ENCODE peak calls at places on chromosomes 1 and 21, in seven cellular contexts. One of them, this sample, is unnamed.

GRCh38 chr1:149844096-149844495 is 55.3 kb upstream of the BOLA1 start:
- DNase-seq in iPS-NIHi11: no peak
- DNase-seq in HTR-8/SVneo: no peak
- DNase-seq in hippocampal formation: no peak
- DNase-seq in HT1080: peak
- DNase-seq in T-helper 2 cell: no peak
- DNase-seq in brain microvascular endothelial cell: peak
- DNase-seq in this sample: no peak

GRCh38 chr1:178146456-178146855 is 52.6 kb downstream of the RASAL2 start:
- DNase-seq in iPS-NIHi11: no peak
- DNase-seq in HTR-8/SVneo: no peak
- DNase-seq in hippocampal formation: no peak
- DNase-seq in HT1080: no peak
- DNase-seq in T-helper 2 cell: no peak
- DNase-seq in brain microvascular endothelial cell: no peak
- DNase-seq in this sample: no peak

GRCh38 chr1:223214272-223214807 is 71.3 kb upstream of the TLR5 start:
- DNase-seq in iPS-NIHi11: no peak
- DNase-seq in HTR-8/SVneo: no peak
- DNase-seq in hippocampal formation: no peak
- DNase-seq in HT1080: no peak
- DNase-seq in T-helper 2 cell: no peak
- DNase-seq in brain microvascular endothelial cell: no peak
- DNase-seq in this sample: no peak

GRCh38 chr1:63774617-63775417 is 1.0 kb downstream of the ROR1 start:
- DNase-seq in iPS-NIHi11: peak
- DNase-seq in HTR-8/SVneo: peak
- DNase-seq in hippocampal formation: peak
- DNase-seq in HT1080: peak
- DNase-seq in T-helper 2 cell: no peak
- DNase-seq in brain microvascular endothelial cell: peak
- DNase-seq in this sample: peak

GRCh38 chr1:180167721-180168467 is 13.2 kb downstream of the QSOX1 start:
- DNase-seq in iPS-NIHi11: peak
- DNase-seq in HTR-8/SVneo: peak
- DNase-seq in hippocampal formation: no peak
- DNase-seq in HT1080: peak
- DNase-seq in T-helper 2 cell: no peak
- DNase-seq in brain microvascular endothelial cell: no peak
- DNase-seq in this sample: peak

GRCh38 chr1:54792686-54793282 is 8.3 kb downstream of the TTC22 start:
- DNase-seq in iPS-NIHi11: no peak
- DNase-seq in HTR-8/SVneo: no peak
- DNase-seq in hippocampal formation: peak
- DNase-seq in HT1080: no peak
- DNase-seq in T-helper 2 cell: no peak
- DNase-seq in brain microvascular endothelial cell: no peak
- DNase-seq in this sample: no peak

GRCh38 chr21:37431243-37431642 is 64.7 kb downstream of the DYRK1A start:
- DNase-seq in iPS-NIHi11: no peak
- DNase-seq in HTR-8/SVneo: no peak
- DNase-seq in hippocampal formation: no peak
- DNase-seq in HT1080: no peak
- DNase-seq in T-helper 2 cell: no peak
- DNase-seq in brain microvascular endothelial cell: no peak
- DNase-seq in this sample: no peak

GRCh38 chr21:46665566-46665965 is 30.1 kb downstream of the PRMT2 start:
- DNase-seq in iPS-NIHi11: no peak
- DNase-seq in HTR-8/SVneo: no peak
- DNase-seq in hippocampal formation: no peak
- DNase-seq in HT1080: no peak
- DNase-seq in T-helper 2 cell: no peak
- DNase-seq in brain microvascular endothelial cell: no peak
- DNase-seq in this sample: no peak

GRCh38 chr1:91765293-91765692 is 120.7 kb downstream of the TGFBR3 start:
- DNase-seq in iPS-NIHi11: no peak
- DNase-seq in HTR-8/SVneo: no peak
- DNase-seq in hippocampal formation: no peak
- DNase-seq in HT1080: no peak
- DNase-seq in T-helper 2 cell: no peak
- DNase-seq in brain microvascular endothelial cell: no peak
- DNase-seq in this sample: peak

GRCh38 chr1:39141925-39142324 is 62.6 kb upstream of the MACF1 start:
- DNase-seq in iPS-NIHi11: peak
- DNase-seq in HTR-8/SVneo: no peak
- DNase-seq in hippocampal formation: no peak
- DNase-seq in HT1080: no peak
- DNase-seq in T-helper 2 cell: no peak
- DNase-seq in brain microvascular endothelial cell: no peak
- DNase-seq in this sample: peak

GRCh38 chr1:223231581-223231980 is 88.5 kb upstream of the TLR5 start:
- DNase-seq in iPS-NIHi11: no peak
- DNase-seq in HTR-8/SVneo: no peak
- DNase-seq in hippocampal formation: no peak
- DNase-seq in HT1080: no peak
- DNase-seq in T-helper 2 cell: no peak
- DNase-seq in brain microvascular endothelial cell: no peak
- DNase-seq in this sample: no peak

GRCh38 chr1:211734791-211735190 is 59.4 kb upstream of the NEK2 start:
- DNase-seq in iPS-NIHi11: no peak
- DNase-seq in HTR-8/SVneo: no peak
- DNase-seq in hippocampal formation: no peak
- DNase-seq in HT1080: no peak
- DNase-seq in T-helper 2 cell: no peak
- DNase-seq in brain microvascular endothelial cell: no peak
- DNase-seq in this sample: no peak

GRCh38 chr1:227887697-227888403 is 59.9 kb downstream of the WNT9A start:
- DNase-seq in iPS-NIHi11: peak
- DNase-seq in HTR-8/SVneo: no peak
- DNase-seq in hippocampal formation: no peak
- DNase-seq in HT1080: no peak
- DNase-seq in T-helper 2 cell: no peak
- DNase-seq in brain microvascular endothelial cell: no peak
- DNase-seq in this sample: no peak

GRCh38 chr1:246012271-246012854 is 494.7 kb downstream of the SMYD3 start:
- DNase-seq in iPS-NIHi11: peak
- DNase-seq in HTR-8/SVneo: peak
- DNase-seq in hippocampal formation: peak
- DNase-seq in HT1080: peak
- DNase-seq in T-helper 2 cell: no peak
- DNase-seq in brain microvascular endothelial cell: no peak
- DNase-seq in this sample: peak

GRCh38 chr1:23524716-23525401 is 6.2 kb downstream of the E2F2 start:
- DNase-seq in iPS-NIHi11: no peak
- DNase-seq in HTR-8/SVneo: no peak
- DNase-seq in hippocampal formation: no peak
- DNase-seq in HT1080: no peak
- DNase-seq in T-helper 2 cell: peak
- DNase-seq in brain microvascular endothelial cell: no peak
- DNase-seq in this sample: no peak

GRCh38 chr1:240734001-240734400 is 122.0 kb upstream of the GREM2 start:
- DNase-seq in iPS-NIHi11: no peak
- DNase-seq in HTR-8/SVneo: no peak
- DNase-seq in hippocampal formation: no peak
- DNase-seq in HT1080: no peak
- DNase-seq in T-helper 2 cell: no peak
- DNase-seq in brain microvascular endothelial cell: no peak
- DNase-seq in this sample: no peak

GRCh38 chr1:59557549-59557885 is 257.2 kb upstream of the HOOK1 start:
- DNase-seq in iPS-NIHi11: no peak
- DNase-seq in HTR-8/SVneo: no peak
- DNase-seq in hippocampal formation: no peak
- DNase-seq in HT1080: no peak
- DNase-seq in T-helper 2 cell: no peak
- DNase-seq in brain microvascular endothelial cell: no peak
- DNase-seq in this sample: no peak

GRCh38 chr1:215004121-215004837 is 78.3 kb upstream of the KCNK2 start:
- DNase-seq in iPS-NIHi11: no peak
- DNase-seq in HTR-8/SVneo: no peak
- DNase-seq in hippocampal formation: no peak
- DNase-seq in HT1080: no peak
- DNase-seq in T-helper 2 cell: no peak
- DNase-seq in brain microvascular endothelial cell: no peak
- DNase-seq in this sample: no peak

GRCh38 chr1:192609110-192610079 is 26.6 kb upstream of the RGS13 start:
- DNase-seq in iPS-NIHi11: no peak
- DNase-seq in HTR-8/SVneo: no peak
- DNase-seq in hippocampal formation: no peak
- DNase-seq in HT1080: no peak
- DNase-seq in T-helper 2 cell: peak
- DNase-seq in brain microvascular endothelial cell: no peak
- DNase-seq in this sample: no peak

GRCh38 chr1:101288491-101288944 is 51.7 kb downstream of the S1PR1 start:
- DNase-seq in iPS-NIHi11: peak
- DNase-seq in HTR-8/SVneo: peak
- DNase-seq in hippocampal formation: peak
- DNase-seq in HT1080: peak
- DNase-seq in T-helper 2 cell: peak
- DNase-seq in brain microvascular endothelial cell: peak
- DNase-seq in this sample: peak

GRCh38 chr1:27574871-27575831 is 28.8 kb downstream of the AHDC1 start:
- DNase-seq in iPS-NIHi11: peak
- DNase-seq in HTR-8/SVneo: peak
- DNase-seq in hippocampal formation: no peak
- DNase-seq in HT1080: peak
- DNase-seq in T-helper 2 cell: no peak
- DNase-seq in brain microvascular endothelial cell: peak
- DNase-seq in this sample: peak

GRCh38 chr1:42684139-42684538 is 1.9 kb downstream of the YBX1 start:
- DNase-seq in iPS-NIHi11: no peak
- DNase-seq in HTR-8/SVneo: no peak
- DNase-seq in hippocampal formation: no peak
- DNase-seq in HT1080: peak
- DNase-seq in T-helper 2 cell: no peak
- DNase-seq in brain microvascular endothelial cell: no peak
- DNase-seq in this sample: no peak

GRCh38 chr1:179025975-179026812 is 500 bp downstream of the FAM20B start:
- DNase-seq in iPS-NIHi11: peak
- DNase-seq in HTR-8/SVneo: peak
- DNase-seq in hippocampal formation: no peak
- DNase-seq in HT1080: peak
- DNase-seq in T-helper 2 cell: peak
- DNase-seq in brain microvascular endothelial cell: peak
- DNase-seq in this sample: peak

GRCh38 chr1:27109103-27109822 is 45.7 kb downstream of the SLC9A1 start:
- DNase-seq in iPS-NIHi11: peak
- DNase-seq in HTR-8/SVneo: no peak
- DNase-seq in hippocampal formation: no peak
- DNase-seq in HT1080: no peak
- DNase-seq in T-helper 2 cell: no peak
- DNase-seq in brain microvascular endothelial cell: no peak
- DNase-seq in this sample: peak

GRCh38 chr1:245276426-245276825 is 121.6 kb downstream of the KIF26B start:
- DNase-seq in iPS-NIHi11: no peak
- DNase-seq in HTR-8/SVneo: no peak
- DNase-seq in hippocampal formation: no peak
- DNase-seq in HT1080: no peak
- DNase-seq in T-helper 2 cell: no peak
- DNase-seq in brain microvascular endothelial cell: no peak
- DNase-seq in this sample: no peak

GRCh38 chr1:204357551-204357950 is 2.2 kb downstream of the PLEKHA6 start:
- DNase-seq in iPS-NIHi11: no peak
- DNase-seq in HTR-8/SVneo: no peak
- DNase-seq in hippocampal formation: no peak
- DNase-seq in HT1080: no peak
- DNase-seq in T-helper 2 cell: no peak
- DNase-seq in brain microvascular endothelial cell: no peak
- DNase-seq in this sample: no peak

GRCh38 chr1:221344693-221345092 is 397.2 kb downstream of the DUSP10 start:
- DNase-seq in iPS-NIHi11: no peak
- DNase-seq in HTR-8/SVneo: no peak
- DNase-seq in hippocampal formation: no peak
- DNase-seq in HT1080: peak
- DNase-seq in T-helper 2 cell: no peak
- DNase-seq in brain microvascular endothelial cell: no peak
- DNase-seq in this sample: no peak

GRCh38 chr1:157098519-157098918 is 1.1 kb downstream of the ETV3L start:
- DNase-seq in iPS-NIHi11: no peak
- DNase-seq in HTR-8/SVneo: no peak
- DNase-seq in hippocampal formation: no peak
- DNase-seq in HT1080: no peak
- DNase-seq in T-helper 2 cell: no peak
- DNase-seq in brain microvascular endothelial cell: no peak
- DNase-seq in this sample: no peak

GRCh38 chr1:44616991-44617702 is 57.1 kb downstream of the TMEM53 start:
- DNase-seq in iPS-NIHi11: peak
- DNase-seq in HTR-8/SVneo: peak
- DNase-seq in hippocampal formation: no peak
- DNase-seq in HT1080: peak
- DNase-seq in T-helper 2 cell: no peak
- DNase-seq in brain microvascular endothelial cell: no peak
- DNase-seq in this sample: no peak

GRCh38 chr1:80498673-80499072 is 1302.1 kb upstream of the ADGRL2 start:
- DNase-seq in iPS-NIHi11: no peak
- DNase-seq in HTR-8/SVneo: no peak
- DNase-seq in hippocampal formation: no peak
- DNase-seq in HT1080: no peak
- DNase-seq in T-helper 2 cell: no peak
- DNase-seq in brain microvascular endothelial cell: no peak
- DNase-seq in this sample: no peak

GRCh38 chr1:109391161-109391556 is 6.6 kb downstream of the SORT1 start:
- DNase-seq in iPS-NIHi11: no peak
- DNase-seq in HTR-8/SVneo: no peak
- DNase-seq in hippocampal formation: no peak
- DNase-seq in HT1080: no peak
- DNase-seq in T-helper 2 cell: no peak
- DNase-seq in brain microvascular endothelial cell: no peak
- DNase-seq in this sample: no peak

GRCh38 chr1:167238713-167239112 is 18.0 kb downstream of the POU2F1 start:
- DNase-seq in iPS-NIHi11: no peak
- DNase-seq in HTR-8/SVneo: no peak
- DNase-seq in hippocampal formation: no peak
- DNase-seq in HT1080: no peak
- DNase-seq in T-helper 2 cell: no peak
- DNase-seq in brain microvascular endothelial cell: no peak
- DNase-seq in this sample: no peak

GRCh38 chr1:247360991-247361721 is 29.5 kb upstream of the ZNF496 start:
- DNase-seq in iPS-NIHi11: no peak
- DNase-seq in HTR-8/SVneo: no peak
- DNase-seq in hippocampal formation: no peak
- DNase-seq in HT1080: no peak
- DNase-seq in T-helper 2 cell: no peak
- DNase-seq in brain microvascular endothelial cell: no peak
- DNase-seq in this sample: peak

GRCh38 chr21:42760361-42760970 is 107.0 kb downstream of the PDE9A start:
- DNase-seq in iPS-NIHi11: no peak
- DNase-seq in HTR-8/SVneo: no peak
- DNase-seq in hippocampal formation: no peak
- DNase-seq in HT1080: no peak
- DNase-seq in T-helper 2 cell: no peak
- DNase-seq in brain microvascular endothelial cell: no peak
- DNase-seq in this sample: no peak

GRCh38 chr1:38005195-38006007 is at the start of gene FHL3:
- DNase-seq in iPS-NIHi11: peak
- DNase-seq in HTR-8/SVneo: peak
- DNase-seq in hippocampal formation: no peak
- DNase-seq in HT1080: no peak
- DNase-seq in T-helper 2 cell: no peak
- DNase-seq in brain microvascular endothelial cell: no peak
- DNase-seq in this sample: peak

GRCh38 chr1:9233241-9233941 is 1.2 kb upstream of the H6PD start:
- DNase-seq in iPS-NIHi11: no peak
- DNase-seq in HTR-8/SVneo: no peak
- DNase-seq in hippocampal formation: no peak
- DNase-seq in HT1080: no peak
- DNase-seq in T-helper 2 cell: no peak
- DNase-seq in brain microvascular endothelial cell: peak
- DNase-seq in this sample: peak

GRCh38 chr1:208084220-208084619 is 160.0 kb downstream of the PLXNA2 start:
- DNase-seq in iPS-NIHi11: no peak
- DNase-seq in HTR-8/SVneo: no peak
- DNase-seq in hippocampal formation: no peak
- DNase-seq in HT1080: no peak
- DNase-seq in T-helper 2 cell: no peak
- DNase-seq in brain microvascular endothelial cell: no peak
- DNase-seq in this sample: no peak

GRCh38 chr1:152515454-152515823 is 1.2 kb downstream of the CRCT1 start:
- DNase-seq in iPS-NIHi11: no peak
- DNase-seq in HTR-8/SVneo: no peak
- DNase-seq in hippocampal formation: no peak
- DNase-seq in HT1080: no peak
- DNase-seq in T-helper 2 cell: no peak
- DNase-seq in brain microvascular endothelial cell: peak
- DNase-seq in this sample: no peak

This sample was measured in trophoblast cell.